ENCODE peak calls at places on chromosomes 1 and 21, in five cellular contexts. One of them, this sample, is unnamed.

GRCh38 chr1:51729824-51730284 is 113.0 kb downstream of the OSBPL9 start:
- DNase-seq in CD8-positive, alpha-beta T cell: no peak
- DNase-seq in pancreas: no peak
- DNase-seq in thoracic aorta: no peak
- DNase-seq in esophagus squamous epithelium: no peak
- DNase-seq in this sample: peak; percentile 87

GRCh38 chr1:206790502-206791250 is 18.4 kb upstream of the IL10 start:
- DNase-seq in thoracic aorta: no peak
- DNase-seq in CD8-positive, alpha-beta T cell: no peak
- DNase-seq in pancreas: no peak
- DNase-seq in esophagus squamous epithelium: no peak
- DNase-seq in this sample: no peak

GRCh38 chr1:37307907-37308570 is 166.3 kb upstream of the ZC3H12A start:
- DNase-seq in pancreas: no peak
- DNase-seq in CD8-positive, alpha-beta T cell: no peak
- DNase-seq in esophagus squamous epithelium: no peak
- DNase-seq in thoracic aorta: no peak
- DNase-seq in this sample: no peak

GRCh38 chr1:161200421-161200991 is 1.7 kb upstream of the ADAMTS4 start:
- DNase-seq in pancreas: no peak
- DNase-seq in thoracic aorta: no peak
- DNase-seq in CD8-positive, alpha-beta T cell: no peak
- DNase-seq in esophagus squamous epithelium: no peak
- DNase-seq in this sample: no peak

GRCh38 chr1:175367039-175367758 is 174.6 kb upstream of the KIAA0040 start:
- DNase-seq in thoracic aorta: no peak
- DNase-seq in pancreas: no peak
- DNase-seq in esophagus squamous epithelium: no peak
- DNase-seq in CD8-positive, alpha-beta T cell: no peak
- DNase-seq in this sample: no peak

GRCh38 chr1:29459551-29459945 is 223.2 kb downstream of the PTPRU start:
- DNase-seq in pancreas: no peak
- DNase-seq in CD8-positive, alpha-beta T cell: no peak
- DNase-seq in thoracic aorta: no peak
- DNase-seq in esophagus squamous epithelium: no peak
- DNase-seq in this sample: no peak

GRCh38 chr21:33794586-33794985 is 121.0 kb downstream of the ATP5PO start:
- DNase-seq in pancreas: no peak
- DNase-seq in esophagus squamous epithelium: no peak
- DNase-seq in CD8-positive, alpha-beta T cell: no peak
- DNase-seq in thoracic aorta: no peak
- DNase-seq in this sample: no peak

GRCh38 chr21:37087188-37087587 is 14.1 kb downstream of the TTC3 start:
- DNase-seq in thoracic aorta: no peak
- DNase-seq in CD8-positive, alpha-beta T cell: no peak
- DNase-seq in pancreas: no peak
- DNase-seq in esophagus squamous epithelium: no peak
- DNase-seq in this sample: no peak

GRCh38 chr1:227192163-227192562 is 126.1 kb downstream of the CDC42BPA start:
- DNase-seq in CD8-positive, alpha-beta T cell: no peak
- DNase-seq in thoracic aorta: peak; percentile 36
- DNase-seq in esophagus squamous epithelium: no peak
- DNase-seq in pancreas: no peak
- DNase-seq in this sample: no peak

GRCh38 chr1:194296201-194296600 is 1109.8 kb upstream of the B3GALT2 start:
- DNase-seq in esophagus squamous epithelium: no peak
- DNase-seq in CD8-positive, alpha-beta T cell: no peak
- DNase-seq in thoracic aorta: no peak
- DNase-seq in pancreas: no peak
- DNase-seq in this sample: no peak

GRCh38 chr1:101002551-101002950 is 23.0 kb downstream of the DPH5 start:
- DNase-seq in CD8-positive, alpha-beta T cell: no peak
- DNase-seq in thoracic aorta: no peak
- DNase-seq in esophagus squamous epithelium: no peak
- DNase-seq in pancreas: no peak
- DNase-seq in this sample: no peak

GRCh38 chr1:36366091-36366661 is 19.5 kb downstream of the STK40 start:
- DNase-seq in CD8-positive, alpha-beta T cell: peak; percentile 45
- DNase-seq in esophagus squamous epithelium: no peak
- DNase-seq in thoracic aorta: no peak
- DNase-seq in pancreas: peak; percentile 37
- DNase-seq in this sample: peak; percentile 58

GRCh38 chr1:200302893-200303250 is 107.0 kb downstream of the ZNF281 start:
- DNase-seq in CD8-positive, alpha-beta T cell: no peak
- DNase-seq in pancreas: no peak
- DNase-seq in esophagus squamous epithelium: no peak
- DNase-seq in thoracic aorta: no peak
- DNase-seq in this sample: no peak

GRCh38 chr1:154534263-154534844 is 24.1 kb downstream of the UBE2Q1 start:
- DNase-seq in esophagus squamous epithelium: no peak
- DNase-seq in CD8-positive, alpha-beta T cell: no peak
- DNase-seq in pancreas: no peak
- DNase-seq in thoracic aorta: no peak
- DNase-seq in this sample: no peak

GRCh38 chr1:78411707-78412106 is 79.1 kb upstream of the PTGFR start:
- DNase-seq in thoracic aorta: no peak
- DNase-seq in CD8-positive, alpha-beta T cell: no peak
- DNase-seq in esophagus squamous epithelium: no peak
- DNase-seq in pancreas: no peak
- DNase-seq in this sample: no peak

GRCh38 chr21:26843912-26844257 is 1.3 kb downstream of the ADAMTS1 start:
- DNase-seq in thoracic aorta: no peak
- DNase-seq in CD8-positive, alpha-beta T cell: no peak
- DNase-seq in esophagus squamous epithelium: no peak
- DNase-seq in pancreas: no peak
- DNase-seq in this sample: no peak

GRCh38 chr1:171742577-171742922 is 685 bp upstream of the VAMP4 start:
- DNase-seq in pancreas: no peak
- DNase-seq in CD8-positive, alpha-beta T cell: peak; percentile 13
- DNase-seq in thoracic aorta: no peak
- DNase-seq in esophagus squamous epithelium: no peak
- DNase-seq in this sample: peak; percentile 52

GRCh38 chr21:41778974-41779600 is 12.2 kb upstream of the RIPK4 start:
- DNase-seq in esophagus squamous epithelium: no peak
- DNase-seq in thoracic aorta: no peak
- DNase-seq in CD8-positive, alpha-beta T cell: no peak
- DNase-seq in pancreas: no peak
- DNase-seq in this sample: no peak

GRCh38 chr21:41776778-41777177 is 9.9 kb upstream of the RIPK4 start:
- DNase-seq in CD8-positive, alpha-beta T cell: no peak
- DNase-seq in thoracic aorta: no peak
- DNase-seq in esophagus squamous epithelium: no peak
- DNase-seq in pancreas: no peak
- DNase-seq in this sample: no peak

GRCh38 chr21:41780337-41781046 is 13.6 kb upstream of the RIPK4 start:
- DNase-seq in pancreas: no peak
- DNase-seq in esophagus squamous epithelium: no peak
- DNase-seq in CD8-positive, alpha-beta T cell: no peak
- DNase-seq in thoracic aorta: no peak
- DNase-seq in this sample: no peak

GRCh38 chr21:41779659-41780058 is 12.8 kb upstream of the RIPK4 start:
- DNase-seq in CD8-positive, alpha-beta T cell: no peak
- DNase-seq in thoracic aorta: no peak
- DNase-seq in esophagus squamous epithelium: no peak
- DNase-seq in pancreas: no peak
- DNase-seq in this sample: no peak

GRCh38 chr21:41777934-41778815 is 11.3 kb upstream of the RIPK4 start:
- DNase-seq in pancreas: peak; percentile 87
- DNase-seq in CD8-positive, alpha-beta T cell: no peak
- DNase-seq in thoracic aorta: peak; percentile 69
- DNase-seq in esophagus squamous epithelium: no peak
- DNase-seq in this sample: peak; percentile 89
- TF ChIP-seq CTCF in pancreas: peak; percentile 88
- TF ChIP-seq CTCF in CD8-positive, alpha-beta T cell: peak; percentile 18
- TF ChIP-seq CTCF in thoracic aorta: peak; percentile 93
- TF ChIP-seq CTCF in esophagus squamous epithelium: peak; percentile 97
- TF ChIP-seq CTCF in this sample: peak; percentile 92

GRCh38 chr1:94180650-94181049 is 56.7 kb downstream of the ARHGAP29 start:
- DNase-seq in CD8-positive, alpha-beta T cell: no peak
- DNase-seq in esophagus squamous epithelium: no peak
- DNase-seq in pancreas: no peak
- DNase-seq in thoracic aorta: no peak
- DNase-seq in this sample: no peak
- H3K27ac ChIP-seq in CD8-positive, alpha-beta T cell: no peak overlapping the region
- H3K27ac ChIP-seq in esophagus squamous epithelium: no peak overlapping the region
- H3K27ac ChIP-seq in pancreas: no peak overlapping the region
- H3K27ac ChIP-seq in thoracic aorta: no peak overlapping the region
- H3K27ac ChIP-seq in this sample: no peak overlapping the region

GRCh38 chr1:54329337-54329954 is 76.7 kb downstream of the SSBP3 start:
- DNase-seq in esophagus squamous epithelium: no peak
- DNase-seq in pancreas: no peak
- DNase-seq in CD8-positive, alpha-beta T cell: no peak
- DNase-seq in thoracic aorta: no peak
- DNase-seq in this sample: no peak
- H3K4me1 ChIP-seq in esophagus squamous epithelium: peaks cover 93% of the 10 kb centered on the region
- H3K4me1 ChIP-seq in pancreas: peaks cover 28% of the 10 kb centered on the region
- H3K4me1 ChIP-seq in CD8-positive, alpha-beta T cell: peaks cover 32% of the 10 kb centered on the region
- H3K4me1 ChIP-seq in thoracic aorta: peaks cover 78% of the 10 kb centered on the region
- H3K4me1 ChIP-seq in this sample: peaks cover 15% of the 10 kb centered on the region

GRCh38 chr1:157628773-157629172 is 30.9 kb upstream of the FCRL4 start:
- DNase-seq in esophagus squamous epithelium: no peak
- DNase-seq in pancreas: no peak
- DNase-seq in CD8-positive, alpha-beta T cell: no peak
- DNase-seq in thoracic aorta: no peak
- DNase-seq in this sample: no peak

GRCh38 chr1:157624471-157624870 is 26.6 kb upstream of the FCRL4 start:
- DNase-seq in CD8-positive, alpha-beta T cell: no peak
- DNase-seq in thoracic aorta: no peak
- DNase-seq in pancreas: no peak
- DNase-seq in esophagus squamous epithelium: no peak
- DNase-seq in this sample: no peak

GRCh38 chr1:157622471-157622870 is 24.6 kb upstream of the FCRL4 start:
- DNase-seq in thoracic aorta: no peak
- DNase-seq in esophagus squamous epithelium: no peak
- DNase-seq in pancreas: no peak
- DNase-seq in CD8-positive, alpha-beta T cell: no peak
- DNase-seq in this sample: no peak

DNA sequence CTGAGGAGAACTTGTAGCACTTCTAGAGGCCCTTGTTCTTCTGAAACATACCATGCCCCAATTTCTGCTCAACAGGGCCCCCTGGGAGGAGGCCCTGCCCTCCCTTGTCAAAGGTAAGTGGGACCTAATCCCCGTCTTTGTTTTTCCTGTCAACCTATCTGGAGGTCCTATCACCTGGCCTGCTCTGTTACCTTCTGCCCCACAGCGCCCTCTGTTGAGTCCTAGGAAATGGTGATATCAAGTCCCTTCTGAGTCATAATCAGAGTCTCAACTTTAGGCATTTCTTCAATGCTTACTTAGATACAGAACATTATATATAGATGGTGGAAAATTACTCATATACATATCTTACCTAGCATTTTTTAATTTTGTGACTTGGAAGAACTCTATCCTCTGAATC is 28.2 kb upstream of the FCRL4 start:
- DNase-seq in esophagus squamous epithelium: no peak
- DNase-seq in thoracic aorta: no peak
- DNase-seq in pancreas: no peak
- DNase-seq in CD8-positive, alpha-beta T cell: no peak
- DNase-seq in this sample: no peak
- TF ChIP-seq CTCF in esophagus squamous epithelium: peak; percentile 14
- TF ChIP-seq CTCF in thoracic aorta: no peak
- TF ChIP-seq CTCF in pancreas: no peak
- TF ChIP-seq CTCF in CD8-positive, alpha-beta T cell: no peak
- TF ChIP-seq CTCF in this sample: no peak